ENCODE peak calls at places on chromosomes 12 and 14, in seven cellular contexts. Z is Calu3, T is HS-5, N is Karpas-422, X is kidney glomerular epithelial cell, C is GM20000, E is epithelial cell of esophagus. H is an unnamed sample.

GRCh38 chr14:101183376-101184103 is 280.0 kb upstream of the RTL1 start:
- DNase-seq in Z (peak), X (no peak), T (no peak), C (no peak), N (peak), E (no peak), H (peak)

GRCh38 chr12:131013118-131013517 is 59.4 kb downstream of the ADGRD1 start:
- DNase-seq in Z (no peak), C (no peak), N (no peak), X (no peak), E (no peak), T (no peak), H (no peak)

GRCh38 chr14:67482765-67483164 is 5.8 kb downstream of the TMEM229B start:
- DNase-seq in C (no peak), X (no peak), Z (no peak), E (no peak), N (no peak), T (no peak), H (no peak)

GRCh38 chr14:104678346-104678745 is 11.1 kb upstream of the INF2 start:
- DNase-seq in N (peak), Z (peak), C (no peak), E (no peak), X (no peak), T (no peak), H (no peak)

GRCh38 chr14:74502236-74503019 is 8.9 kb downstream of the ISCA2 start:
- DNase-seq in C (peak), T (no peak), N (peak), X (peak), E (peak), Z (peak), H (peak)

GRCh38 chr12:106238146-106238545 is 9.7 kb downstream of the CKAP4 start:
- DNase-seq in X (no peak), T (no peak), C (no peak), E (no peak), N (no peak), Z (no peak), H (no peak)

GRCh38 chr14:99510556-99511139 is 29.4 kb downstream of the CCNK start:
- DNase-seq in Z (no peak), X (no peak), C (peak), E (no peak), T (no peak), N (no peak), H (no peak)

GRCh38 chr12:132517013-132517739 is 27.2 kb downstream of the FBRSL1 start:
- DNase-seq in C (no peak), T (no peak), Z (no peak), N (no peak), X (no peak), E (no peak), H (no peak)

GRCh38 chr12:24902521-24903304 is 46.2 kb downstream of the BCAT1 start:
- DNase-seq in X (no peak), N (no peak), C (peak), E (peak), T (no peak), Z (no peak), H (no peak)

GRCh38 chr12:6666211-6666610 is 3.3 kb upstream of the ING4 start:
- DNase-seq in E (no peak), T (no peak), Z (no peak), N (no peak), X (peak), C (no peak), H (no peak)

GRCh38 chr14:101117543-101117942 is 214.0 kb upstream of the RTL1 start:
- DNase-seq in T (no peak), X (no peak), N (no peak), Z (no peak), E (no peak), C (no peak), H (no peak)

GRCh38 chr12:120979220-120979861 is 998 bp downstream of the HNF1A start:
- DNase-seq in E (no peak), Z (no peak), C (no peak), X (no peak), N (no peak), T (no peak), H (no peak)

GRCh38 chr14:61812347-61813100 is 50.3 kb downstream of the SNAPC1 start:
- DNase-seq in X (no peak), T (no peak), C (peak), N (no peak), Z (peak), E (peak), H (no peak)

GRCh38 chr12:119841433-119842210 is 35.5 kb downstream of the CIT start:
- DNase-seq in E (no peak), Z (no peak), C (no peak), X (no peak), T (no peak), N (no peak), H (no peak)

GRCh38 chr12:95963104-95963503 is 20.0 kb downstream of the AMDHD1 start:
- DNase-seq in E (no peak), X (no peak), T (no peak), N (peak), C (no peak), Z (peak), H (no peak)

GRCh38 chr12:45232771-45233372 is 17.0 kb downstream of the ANO6 start:
- DNase-seq in C (no peak), X (peak), T (peak), N (no peak), Z (peak), E (peak), H (no peak)

GRCh38 chr12:26047401-26048226 is 77.2 kb downstream of the BHLHE41 start:
- DNase-seq in X (no peak), N (no peak), Z (no peak), C (no peak), E (peak), T (no peak), H (no peak)

GRCh38 chr12:107027304-107028053 is 40.5 kb upstream of the MTERF2 start:
- DNase-seq in E (peak), N (no peak), C (no peak), Z (peak), X (peak), T (peak), H (no peak)

GRCh38 chr12:30138483-30138882 is 354.7 kb upstream of the TMTC1 start:
- DNase-seq in C (no peak), T (no peak), X (no peak), Z (no peak), E (no peak), N (no peak), H (no peak)

GRCh38 chr14:99271288-99271941 is 582 bp downstream of the BCL11B start:
- DNase-seq in E (no peak), C (no peak), T (no peak), N (no peak), Z (no peak), X (no peak), H (no peak)

GRCh38 chr12:89875225-89875624 is 166.6 kb upstream of the ATP2B1 start:
- DNase-seq in Z (no peak), N (peak), C (no peak), T (no peak), E (no peak), X (no peak), H (no peak)

GRCh38 chr12:52806821-52807543 is 6.9 kb downstream of the KRT4 start:
- DNase-seq in X (no peak), E (no peak), C (no peak), N (no peak), T (no peak), Z (no peak), H (no peak)

GRCh38 chr14:59146941-59147470 is 41.5 kb upstream of the DAAM1 start:
- DNase-seq in N (no peak), Z (no peak), C (no peak), E (no peak), X (no peak), T (no peak), H (no peak)

GRCh38 chr14:72864712-72865365 is 29.1 kb downstream of the DPF3 start:
- DNase-seq in N (no peak), T (no peak), E (no peak), X (no peak), Z (no peak), C (no peak), H (no peak)

H was measured in RPMI8226.